ENCODE peak calls at places on chromosomes 3 and 15, in seven cellular contexts. W, A, V, N, H, Q and P are unnamed samples.

GRCh38 chr15:91289324-91289723 is 189.3 kb downstream of the SV2B start:
- DNase-seq in V (no peak), W (no peak), N (no peak), A (no peak), H (peak; percentile 63), Q (peak; percentile 10), P (no peak)

GRCh38 chr15:20340331-20340811 is 201.2 kb downstream of the GOLGA6L6 start:
- DNase-seq in N (peak; percentile 17), H (no peak), W (no peak), V (peak; percentile 89), A (no peak), Q (peak; percentile 34), P (peak; percentile 2)

GRCh38 chr15:73305331-73306211 is 63.2 kb downstream of the HCN4 start:
- DNase-seq in W (no peak), V (peak; percentile 82), Q (peak; percentile 79), N (peak; percentile 75), A (peak; percentile 77), H (peak; percentile 88), P (peak; percentile 30)

GRCh38 chr3:35677797-35678196 is 38.5 kb downstream of the ARPP21 start:
- DNase-seq in Q (no peak), V (no peak), H (no peak), N (no peak), A (no peak), W (no peak), P (no peak)

GRCh38 chr3:184015381-184016019 is 2.2 kb downstream of the ABCC5 start:
- DNase-seq in A (no peak), H (no peak), Q (peak; percentile 71), W (no peak), N (no peak), V (peak; percentile 38), P (no peak)

GRCh38 chr3:133592843-133593242 is 19.4 kb downstream of the CDV3 start:
- DNase-seq in V (no peak), A (peak; percentile 6), N (no peak), W (no peak), H (no peak), Q (no peak), P (no peak)

GRCh38 chr15:32717290-32718081 is at the start of gene GREM1:
- DNase-seq in V (peak; percentile 38), Q (peak; percentile 67), N (no peak), A (peak; percentile 84), W (no peak), H (peak; percentile 73), P (no peak)

GRCh38 chr15:70248116-70249025 is 150.7 kb upstream of the TLE3 start:
- DNase-seq in W (no peak), Q (peak; percentile 60), A (no peak), H (peak; percentile 79), V (peak; percentile 30), N (no peak), P (no peak)

GRCh38 chr3:107870096-107870495 is 220.7 kb downstream of the CD47 start:
- DNase-seq in H (no peak), W (no peak), Q (no peak), A (no peak), V (no peak), N (no peak), P (no peak)

GRCh38 chr15:87744815-87745214 is 511.7 kb downstream of the NTRK3 start:
- DNase-seq in V (no peak), A (no peak), H (no peak), N (no peak), W (no peak), Q (no peak), P (no peak)

GRCh38 chr15:38035701-38036100 is 101.3 kb downstream of the TMCO5A start:
- DNase-seq in A (peak; percentile 49), N (no peak), W (no peak), V (no peak), H (no peak), Q (no peak), P (peak; percentile 21)

GRCh38 chr15:90838066-90838465 is 30.3 kb upstream of the FURIN start:
- DNase-seq in N (no peak), W (no peak), H (no peak), Q (no peak), V (no peak), A (no peak), P (no peak)

DNA sequence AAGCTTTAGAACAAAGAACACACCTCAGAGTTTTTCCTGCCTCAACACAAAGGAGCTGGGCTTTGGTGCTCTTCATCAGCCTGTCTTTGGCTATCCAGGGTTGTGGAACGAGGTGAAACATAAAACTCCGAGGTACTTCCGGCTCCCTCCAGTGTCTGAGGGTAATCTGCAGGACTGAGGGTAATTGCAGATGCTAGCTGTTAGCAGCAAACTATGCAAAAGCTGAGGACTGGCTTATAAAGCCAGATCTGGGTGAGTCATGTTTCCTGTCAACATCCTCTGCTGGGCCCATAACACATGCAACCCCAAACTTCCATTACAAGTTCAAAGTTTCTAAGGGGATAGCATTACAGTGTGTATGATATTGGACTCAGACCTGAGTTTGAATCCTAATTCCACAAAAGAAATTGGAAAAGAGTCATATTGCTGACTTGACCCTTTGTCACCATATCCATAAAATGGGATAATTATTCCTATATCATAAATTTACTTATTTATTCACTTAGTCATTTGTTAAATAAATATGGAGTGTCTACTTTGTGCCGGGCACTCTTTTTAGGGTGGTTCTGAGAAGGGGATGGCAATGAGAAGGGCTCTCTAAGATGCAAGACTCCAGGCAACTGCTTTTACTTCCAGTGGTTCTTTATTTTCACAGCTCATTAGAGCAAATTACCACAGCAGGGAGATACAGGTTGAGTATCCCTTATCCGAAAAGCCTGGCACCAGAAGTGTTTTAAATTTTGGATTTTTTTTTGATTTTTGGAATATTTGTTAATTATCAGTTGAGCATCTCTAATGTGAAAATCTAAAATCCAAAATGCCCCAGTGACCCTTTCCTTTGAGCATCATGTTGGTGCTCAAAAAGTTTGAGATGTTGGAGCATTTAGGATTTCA is 9.5 kb upstream of the TRIM69 start:
- DNase-seq in A (peak; percentile 95), V (peak; percentile 82), Q (no peak), H (peak; percentile 89), W (peak; percentile 97), N (peak; percentile 83), P (peak; percentile 93)
- H3K4me3 ChIP-seq in A (peak overlapping the region; percentile 54), V (no peak overlapping the region), Q (no peak overlapping the region), H (no peak overlapping the region), W (peak overlapping the region; percentile 66), N (no peak overlapping the region), P (no peak overlapping the region)

GRCh38 chr3:152195206-152195605 is 73.5 kb upstream of the MBNL1 start:
- DNase-seq in W (no peak), V (no peak), N (no peak), H (no peak), Q (no peak), A (no peak), P (no peak)

GRCh38 chr3:152198655-152199054 is 70.1 kb upstream of the MBNL1 start:
- DNase-seq in W (no peak), Q (no peak), A (no peak), N (no peak), V (no peak), H (no peak), P (no peak)

GRCh38 chr3:152197937-152198336 is 70.8 kb upstream of the MBNL1 start:
- DNase-seq in A (no peak), N (no peak), V (no peak), Q (no peak), W (no peak), H (peak; percentile 15), P (no peak)

GRCh38 chr3:152197451-152197850 is 71.3 kb upstream of the MBNL1 start:
- DNase-seq in H (no peak), W (no peak), Q (no peak), N (no peak), V (no peak), A (peak; percentile 70), P (no peak)

GRCh38 chr3:152196782-152197181 is 71.9 kb upstream of the MBNL1 start:
- DNase-seq in H (no peak), N (no peak), A (no peak), W (no peak), V (no peak), Q (no peak), P (no peak)
- H3K79me2 ChIP-seq in H (no peaks in the 10 kb centered on the region), N (no peaks in the 10 kb centered on the region), A (no peaks in the 10 kb centered on the region), W (peaks cover 15% of the 10 kb centered on the region), V (no peaks in the 10 kb centered on the region), Q (no peaks in the 10 kb centered on the region), P (no peaks in the 10 kb centered on the region)

DNA sequence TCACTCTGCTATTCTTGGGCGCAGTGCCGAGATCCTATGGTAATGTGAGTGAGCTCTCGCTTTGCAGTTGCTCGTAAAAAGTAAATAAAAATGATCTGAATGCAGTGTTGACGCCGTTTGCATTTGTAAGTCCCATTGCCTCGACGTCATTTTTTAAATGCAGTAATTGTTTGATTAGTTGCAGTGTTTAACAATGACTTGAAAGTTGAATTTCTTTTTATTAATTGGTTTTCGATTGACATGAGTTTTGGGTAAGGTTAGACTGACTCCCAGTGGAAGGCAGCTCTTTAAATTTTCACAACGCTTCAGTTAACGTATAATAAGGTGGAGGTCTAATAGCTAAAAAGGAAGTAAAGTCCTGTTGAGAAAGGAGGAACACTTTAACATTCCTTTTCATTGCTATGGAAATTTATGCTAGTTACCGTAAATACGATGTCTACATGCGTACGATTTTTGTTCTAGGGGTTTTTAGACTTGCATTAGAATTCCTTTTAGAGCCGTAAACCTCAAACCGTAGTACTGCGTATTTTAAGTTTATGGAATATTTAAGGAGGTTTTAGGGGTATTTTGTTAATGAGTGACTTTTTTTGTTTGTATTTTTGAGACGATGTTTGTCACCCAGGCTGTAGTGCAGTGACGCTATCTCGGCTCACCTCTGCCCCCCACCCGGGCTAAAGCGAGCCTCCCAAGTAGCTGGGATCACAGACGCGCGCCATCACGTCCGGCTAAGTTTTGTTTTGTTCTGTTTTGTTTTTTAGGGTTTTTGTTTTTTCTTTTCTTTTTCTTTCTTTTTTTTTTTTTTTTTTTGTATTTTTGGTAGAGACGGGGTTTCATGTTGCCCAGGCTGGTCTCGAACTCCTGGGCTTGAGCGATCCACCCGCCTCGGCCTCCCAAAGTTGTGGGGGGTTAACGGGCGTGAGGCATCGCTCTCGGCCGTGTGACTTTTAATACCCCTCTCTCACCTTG is 1.4 kb downstream of the MORF4L1 start:
- DNase-seq in H (peak; percentile 40), W (no peak), V (peak; percentile 27), N (peak; percentile 16), Q (no peak), A (peak; percentile 60), P (no peak)
- H3K4me3 ChIP-seq in H (peak overlapping the region; percentile 67), W (peak overlapping the region; percentile 90), V (peak overlapping the region; percentile 100), N (peak overlapping the region; percentile 63), Q (peak overlapping the region; percentile 66), A (peak overlapping the region; percentile 99), P (peak overlapping the region; percentile 83)

DNA sequence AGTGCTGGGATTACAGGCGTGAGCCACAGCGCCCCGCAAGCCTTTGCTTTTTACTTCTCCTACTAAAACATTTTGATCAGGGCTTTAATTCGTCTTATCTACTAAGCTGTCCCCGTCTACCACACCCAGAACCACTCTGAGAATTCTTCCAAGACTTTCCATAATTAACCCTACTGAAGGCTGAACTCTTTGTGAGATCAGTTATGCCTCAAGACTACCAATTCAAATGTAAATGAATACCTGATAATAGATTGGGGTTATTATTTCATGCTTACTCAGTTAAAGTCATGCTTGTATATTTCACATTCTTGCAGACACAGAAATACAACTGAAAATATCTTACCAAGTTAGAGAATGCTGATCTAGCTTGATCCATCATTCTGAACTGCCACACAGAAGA is 5.2 kb downstream of the TFRC start:
- DNase-seq in Q (no peak), A (no peak), H (no peak), W (no peak), V (no peak), N (no peak), P (no peak)
- H3K79me2 ChIP-seq in Q (peaks cover 59% of the 10 kb centered on the region), A (peaks cover 65% of the 10 kb centered on the region), H (peaks cover 40% of the 10 kb centered on the region), W (peaks cover 90% of the 10 kb centered on the region), V (peaks cover 77% of the 10 kb centered on the region), N (peaks cover 94% of the 10 kb centered on the region), P (peaks cover 44% of the 10 kb centered on the region)